ENCODE peak calls at places on chromosomes 16 and 17, in six cellular contexts. One of them, this sample, is unnamed.
A peak's percentile ranks its signal among the peaks of the same experiment; 100 is the strongest.

GRCh38 chr17:1834378-1835149 is 4.8 kb downstream of the RPA1 start:
- DNase-seq in H1: no peak
- DNase-seq in IMR-90: no peak
- DNase-seq in neuronal stem cell: no peak
- DNase-seq in trophoblast cell: no peak
- DNase-seq in mesenchymal stem cell: no peak
- DNase-seq in this sample: no peak

GRCh38 chr17:67544364-67544763 is 167.3 kb downstream of the PITPNC1 start:
- DNase-seq in neuronal stem cell: no peak
- DNase-seq in H1: no peak
- DNase-seq in mesenchymal stem cell: no peak
- DNase-seq in trophoblast cell: no peak
- DNase-seq in IMR-90: no peak
- DNase-seq in this sample: no peak

GRCh38 chr17:41672153-41672552 is 16.5 kb upstream of the EIF1 start:
- DNase-seq in mesenchymal stem cell: no peak
- DNase-seq in H1: no peak
- DNase-seq in neuronal stem cell: no peak
- DNase-seq in IMR-90: no peak
- DNase-seq in trophoblast cell: no peak
- DNase-seq in this sample: no peak

GRCh38 chr16:19008770-19009169 is 25.0 kb downstream of the TMC7 start:
- DNase-seq in H1: no peak
- DNase-seq in neuronal stem cell: no peak
- DNase-seq in IMR-90: peak; percentile 72
- DNase-seq in trophoblast cell: peak; percentile 83
- DNase-seq in mesenchymal stem cell: peak; percentile 38
- DNase-seq in this sample: no peak

GRCh38 chr16:46731691-46732555 is 16.2 kb downstream of the MYLK3 start:
- DNase-seq in H1: no peak
- DNase-seq in IMR-90: no peak
- DNase-seq in mesenchymal stem cell: no peak
- DNase-seq in neuronal stem cell: no peak
- DNase-seq in trophoblast cell: no peak
- DNase-seq in this sample: no peak

GRCh38 chr17:61470530-61471136 is 18.4 kb downstream of the TBX4 start:
- DNase-seq in mesenchymal stem cell: no peak
- DNase-seq in neuronal stem cell: no peak
- DNase-seq in H1: no peak
- DNase-seq in trophoblast cell: peak; percentile 48
- DNase-seq in IMR-90: no peak
- DNase-seq in this sample: no peak

GRCh38 chr17:30576326-30576861 is 99.2 kb downstream of the GOSR1 start:
- DNase-seq in IMR-90: no peak
- DNase-seq in neuronal stem cell: no peak
- DNase-seq in H1: no peak
- DNase-seq in mesenchymal stem cell: no peak
- DNase-seq in trophoblast cell: no peak
- DNase-seq in this sample: no peak

GRCh38 chr17:17377071-17377487 is 73.9 kb downstream of the NT5M start:
- DNase-seq in mesenchymal stem cell: no peak
- DNase-seq in H1: no peak
- DNase-seq in trophoblast cell: no peak
- DNase-seq in neuronal stem cell: no peak
- DNase-seq in IMR-90: no peak
- DNase-seq in this sample: no peak

GRCh38 chr16:64158941-64159588 is 962.8 kb downstream of the CDH11 start:
- DNase-seq in mesenchymal stem cell: no peak
- DNase-seq in neuronal stem cell: no peak
- DNase-seq in trophoblast cell: no peak
- DNase-seq in IMR-90: no peak
- DNase-seq in H1: no peak
- DNase-seq in this sample: no peak

GRCh38 chr17:79812969-79813825 is 16.3 kb upstream of the CBX8 start:
- DNase-seq in neuronal stem cell: no peak
- DNase-seq in mesenchymal stem cell: no peak
- DNase-seq in H1: no peak
- DNase-seq in IMR-90: no peak
- DNase-seq in trophoblast cell: no peak
- DNase-seq in this sample: no peak

GRCh38 chr16:66905633-66906539 is 12.8 kb downstream of the CDH16 start:
- DNase-seq in neuronal stem cell: no peak
- DNase-seq in IMR-90: no peak
- DNase-seq in H1: no peak
- DNase-seq in trophoblast cell: no peak
- DNase-seq in mesenchymal stem cell: no peak
- DNase-seq in this sample: peak; percentile 55

GRCh38 chr16:70634861-70635260 is 11.5 kb upstream of the IL34 start:
- DNase-seq in mesenchymal stem cell: no peak
- DNase-seq in IMR-90: peak; percentile 63
- DNase-seq in neuronal stem cell: no peak
- DNase-seq in trophoblast cell: no peak
- DNase-seq in H1: no peak
- DNase-seq in this sample: no peak

GRCh38 chr17:73874008-73874407 is 229.8 kb upstream of the SDK2 start:
- DNase-seq in H1: no peak
- DNase-seq in IMR-90: no peak
- DNase-seq in neuronal stem cell: no peak
- DNase-seq in mesenchymal stem cell: no peak
- DNase-seq in trophoblast cell: no peak
- DNase-seq in this sample: no peak

GRCh38 chr17:76826290-76827138 is 41.7 kb upstream of the MGAT5B start:
- DNase-seq in IMR-90: no peak
- DNase-seq in neuronal stem cell: no peak
- DNase-seq in mesenchymal stem cell: no peak
- DNase-seq in trophoblast cell: no peak
- DNase-seq in H1: no peak
- DNase-seq in this sample: no peak

GRCh38 chr17:7380855-7381683 is at the start of gene TNK1:
- DNase-seq in neuronal stem cell: no peak
- DNase-seq in IMR-90: no peak
- DNase-seq in H1: no peak
- DNase-seq in mesenchymal stem cell: no peak
- DNase-seq in trophoblast cell: peak; percentile 90
- DNase-seq in this sample: peak; percentile 47

GRCh38 chr16:22381392-22381791 is 7.0 kb upstream of the CDR2 start:
- DNase-seq in mesenchymal stem cell: no peak
- DNase-seq in H1: no peak
- DNase-seq in neuronal stem cell: no peak
- DNase-seq in IMR-90: no peak
- DNase-seq in trophoblast cell: no peak
- DNase-seq in this sample: no peak

GRCh38 chr16:10736926-10737625 is 6.6 kb upstream of the NUBP1 start:
- DNase-seq in IMR-90: peak; percentile 61
- DNase-seq in H1: peak; percentile 29
- DNase-seq in mesenchymal stem cell: peak; percentile 68
- DNase-seq in trophoblast cell: peak; percentile 87
- DNase-seq in neuronal stem cell: peak; percentile 69
- DNase-seq in this sample: peak; percentile 66

GRCh38 chr17:29347831-29348281 is 42.3 kb upstream of the TAOK1 start:
- DNase-seq in H1: no peak
- DNase-seq in IMR-90: no peak
- DNase-seq in neuronal stem cell: no peak
- DNase-seq in trophoblast cell: peak; percentile 77
- DNase-seq in mesenchymal stem cell: peak; percentile 83
- DNase-seq in this sample: no peak

GRCh38 chr17:31415640-31416502 is 24.4 kb downstream of the RAB11FIP4 start:
- DNase-seq in neuronal stem cell: no peak
- DNase-seq in mesenchymal stem cell: no peak
- DNase-seq in trophoblast cell: no peak
- DNase-seq in IMR-90: no peak
- DNase-seq in H1: no peak
- DNase-seq in this sample: no peak

GRCh38 chr16:1407749-1408148 is 6.8 kb downstream of the UNKL start:
- DNase-seq in mesenchymal stem cell: no peak
- DNase-seq in trophoblast cell: no peak
- DNase-seq in neuronal stem cell: no peak
- DNase-seq in IMR-90: peak; percentile 13
- DNase-seq in H1: no peak
- DNase-seq in this sample: no peak

GRCh38 chr17:49497147-49498036 is 2.3 kb downstream of the NGFR start:
- DNase-seq in H1: no peak
- DNase-seq in mesenchymal stem cell: peak; percentile 56
- DNase-seq in neuronal stem cell: peak; percentile 71
- DNase-seq in trophoblast cell: peak; percentile 41
- DNase-seq in IMR-90: peak; percentile 22
- DNase-seq in this sample: peak; percentile 76

GRCh38 chr17:31687505-31688126 is 171.4 kb downstream of the COPRS start:
- DNase-seq in IMR-90: no peak
- DNase-seq in mesenchymal stem cell: no peak
- DNase-seq in H1: no peak
- DNase-seq in trophoblast cell: peak; percentile 54
- DNase-seq in neuronal stem cell: no peak
- DNase-seq in this sample: peak; percentile 55

GRCh38 chr17:14330492-14330920 is 29.6 kb downstream of the HS3ST3B1 start:
- DNase-seq in mesenchymal stem cell: peak; percentile 91
- DNase-seq in neuronal stem cell: peak; percentile 59
- DNase-seq in trophoblast cell: no peak
- DNase-seq in H1: no peak
- DNase-seq in IMR-90: no peak
- DNase-seq in this sample: peak; percentile 57
- H3K18ac ChIP-seq in mesenchymal stem cell: no peak overlapping the region
- H3K18ac ChIP-seq in neuronal stem cell: peak overlapping the region; percentile 76
- H3K18ac ChIP-seq in trophoblast cell: no peak overlapping the region
- H3K18ac ChIP-seq in H1: peak overlapping the region; percentile 54
- H3K18ac ChIP-seq in IMR-90: no peak overlapping the region
- H3K18ac ChIP-seq in this sample: peak overlapping the region; percentile 52

GRCh38 chr17:71301063-71301462 is 819.8 kb upstream of the SOX9 start:
- DNase-seq in mesenchymal stem cell: no peak
- DNase-seq in neuronal stem cell: no peak
- DNase-seq in H1: no peak
- DNase-seq in trophoblast cell: no peak
- DNase-seq in IMR-90: no peak
- DNase-seq in this sample: no peak
- H2BK5ac ChIP-seq in mesenchymal stem cell: no peak overlapping the region
- H2BK5ac ChIP-seq in neuronal stem cell: no peak overlapping the region
- H2BK5ac ChIP-seq in H1: no peak overlapping the region
- H2BK5ac ChIP-seq in trophoblast cell: no peak overlapping the region
- H2BK5ac ChIP-seq in IMR-90: no peak overlapping the region
- H2BK5ac ChIP-seq in this sample: no peak overlapping the region

DNA sequence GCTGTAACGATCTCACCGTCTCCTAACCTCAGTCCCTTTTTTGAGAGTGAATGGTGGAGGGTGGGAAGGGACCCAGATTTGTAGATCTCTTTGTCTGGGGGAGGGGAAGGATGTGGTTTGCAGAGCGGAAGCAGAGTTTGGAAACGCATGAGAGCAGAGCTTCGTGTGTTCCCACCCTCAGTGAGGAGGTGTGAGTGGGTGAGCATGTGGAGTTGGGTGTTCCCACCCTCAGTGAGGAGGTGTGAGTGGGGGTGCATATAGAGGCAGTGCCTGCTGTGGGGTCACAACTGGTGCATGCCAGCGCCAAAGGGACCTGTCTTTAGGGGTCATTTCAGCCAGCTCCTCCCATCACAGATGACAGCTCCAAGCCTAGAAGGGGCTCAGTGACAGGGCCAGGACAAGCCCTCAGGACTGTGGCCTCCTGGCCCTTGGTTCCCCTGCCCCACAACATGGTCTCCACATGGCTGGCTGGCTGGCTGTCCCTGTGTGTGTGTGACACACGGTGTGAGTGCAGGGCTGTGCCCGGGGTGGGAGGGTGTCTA is 1.8 kb upstream of the CISD3 start:
- DNase-seq in IMR-90: no peak
- DNase-seq in H1: no peak
- DNase-seq in trophoblast cell: no peak
- DNase-seq in mesenchymal stem cell: no peak
- DNase-seq in neuronal stem cell: no peak
- DNase-seq in this sample: no peak
- H3K4me3 ChIP-seq in IMR-90: no peak overlapping the region
- H3K4me3 ChIP-seq in H1: no peak overlapping the region
- H3K4me3 ChIP-seq in trophoblast cell: peak overlapping the region; percentile 9
- H3K4me3 ChIP-seq in mesenchymal stem cell: no peak overlapping the region
- H3K4me3 ChIP-seq in neuronal stem cell: peak overlapping the region; percentile 67
- H3K4me3 ChIP-seq in this sample: no peak overlapping the region

GRCh38 chr17:5032865-5033264 is 2.4 kb downstream of the SLC52A1 start:
- DNase-seq in H1: no peak
- DNase-seq in trophoblast cell: no peak
- DNase-seq in IMR-90: no peak
- DNase-seq in mesenchymal stem cell: no peak
- DNase-seq in neuronal stem cell: no peak
- DNase-seq in this sample: no peak
- H3K18ac ChIP-seq in H1: no peak overlapping the region
- H3K18ac ChIP-seq in trophoblast cell: no peak overlapping the region
- H3K18ac ChIP-seq in IMR-90: no peak overlapping the region
- H3K18ac ChIP-seq in mesenchymal stem cell: no peak overlapping the region
- H3K18ac ChIP-seq in neuronal stem cell: peak overlapping the region; percentile 27
- H3K18ac ChIP-seq in this sample: no peak overlapping the region

DNA sequence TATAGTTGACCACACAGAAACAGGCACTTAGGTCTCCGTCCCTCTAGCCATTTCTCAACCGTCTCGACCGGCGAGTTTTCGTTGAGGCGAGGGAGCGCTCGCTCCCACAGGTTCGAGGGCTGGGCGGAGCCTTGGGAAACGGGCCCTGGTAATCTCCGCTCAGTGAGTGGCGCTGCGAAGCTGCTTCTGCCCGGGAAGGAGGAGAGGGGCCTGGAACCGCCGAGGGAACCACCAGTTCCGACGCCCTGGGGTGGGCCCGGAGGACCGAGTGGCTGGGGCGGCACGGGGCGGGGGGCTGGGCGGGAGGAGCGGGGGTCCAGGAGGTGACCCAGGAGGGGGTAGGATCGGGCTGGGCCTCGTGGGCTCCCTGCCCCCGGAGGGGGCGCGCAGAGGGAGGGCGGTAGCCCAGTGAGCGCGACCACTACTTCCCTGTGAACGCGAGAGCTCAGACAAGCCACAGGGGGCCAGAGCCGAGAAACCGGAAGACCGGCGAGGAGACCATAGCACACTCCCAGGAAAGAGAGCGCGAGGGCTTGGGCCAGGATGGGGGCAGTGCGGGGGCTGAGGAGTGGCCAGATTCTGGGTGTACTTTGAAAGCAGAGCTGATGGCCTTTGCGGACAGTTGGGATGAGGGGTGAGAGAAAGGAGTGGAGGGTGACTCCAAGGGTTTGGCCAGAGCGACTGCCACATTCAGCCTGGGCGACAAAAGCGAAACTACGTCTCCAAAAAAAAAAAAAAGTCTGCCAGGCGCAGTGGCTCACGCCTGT is 29.9 kb upstream of the ARL4D start:
- DNase-seq in H1: no peak
- DNase-seq in mesenchymal stem cell: peak; percentile 89
- DNase-seq in IMR-90: peak; percentile 70
- DNase-seq in trophoblast cell: peak; percentile 89
- DNase-seq in neuronal stem cell: peak; percentile 48
- DNase-seq in this sample: peak; percentile 94
- H2BK5ac ChIP-seq in H1: peak overlapping the region; percentile 98
- H2BK5ac ChIP-seq in mesenchymal stem cell: no peak overlapping the region
- H2BK5ac ChIP-seq in IMR-90: peak overlapping the region; percentile 100
- H2BK5ac ChIP-seq in trophoblast cell: peak overlapping the region; percentile 93
- H2BK5ac ChIP-seq in neuronal stem cell: peak overlapping the region; percentile 91
- H2BK5ac ChIP-seq in this sample: peak overlapping the region; percentile 88

This sample was measured in mesendoderm.